ENCODE peak calls at places on chromosomes 5 and 9, in six cellular contexts. N is HFF-Myc; V is IMR-90; U is coronary artery; H is astrocyte of the spinal cord; O is activated CD8-positive, alpha-beta T cell treated with anti-CD3 and anti-CD28 coated beads for 36 hours. W is an unnamed sample.

GRCh38 chr9:75932026-75932425 is 41.6 kb downstream of the PCSK5 start:
- DNase-seq in V (no peak), H (no peak), N (no peak), U (no peak), O (no peak), W (no peak)

GRCh38 chr5:132915681-132916080 is 42.2 kb downstream of the LEAP2 start:
- DNase-seq in N (no peak), O (no peak), V (peak), H (no peak), U (no peak), W (no peak)

GRCh38 chr9:2560175-2560574 is 61.4 kb upstream of the VLDLR start:
- DNase-seq in N (no peak), V (no peak), U (no peak), O (no peak), H (no peak), W (no peak)

GRCh38 chr5:127892467-127893207 is 189.4 kb downstream of the CCDC192 start:
- DNase-seq in O (no peak), V (peak), U (no peak), H (peak), N (peak), W (no peak)

GRCh38 chr5:102718819-102719218 is 36.3 kb upstream of the PAM start:
- DNase-seq in V (no peak), U (no peak), N (no peak), H (no peak), O (no peak), W (no peak)

GRCh38 chr5:10140195-10140973 is 109.3 kb downstream of the ATPSCKMT start:
- DNase-seq in O (no peak), H (no peak), N (no peak), V (peak), U (no peak), W (no peak)

GRCh38 chr5:16467363-16468219 is 2.0 kb upstream of the ZNF622 start:
- DNase-seq in V (peak), U (no peak), H (peak), O (peak), N (no peak), W (peak)

GRCh38 chr9:129270903-129271431 is 92.9 kb upstream of the IER5L start:
- DNase-seq in N (peak), H (peak), U (no peak), O (peak), V (peak), W (peak)

GRCh38 chr5:163908253-163908652 is 402.8 kb downstream of the MAT2B start:
- DNase-seq in V (no peak), N (no peak), U (no peak), O (no peak), H (no peak), W (no peak)

GRCh38 chr5:150320048-150320555 is 17.4 kb upstream of the ARSI start:
- DNase-seq in H (peak), V (peak), N (peak), U (peak), O (no peak), W (no peak)

GRCh38 chr9:83544002-83544698 is 5.9 kb upstream of the FRMD3 start:
- DNase-seq in N (peak), V (peak), H (peak), U (no peak), O (peak), W (peak)

DNA sequence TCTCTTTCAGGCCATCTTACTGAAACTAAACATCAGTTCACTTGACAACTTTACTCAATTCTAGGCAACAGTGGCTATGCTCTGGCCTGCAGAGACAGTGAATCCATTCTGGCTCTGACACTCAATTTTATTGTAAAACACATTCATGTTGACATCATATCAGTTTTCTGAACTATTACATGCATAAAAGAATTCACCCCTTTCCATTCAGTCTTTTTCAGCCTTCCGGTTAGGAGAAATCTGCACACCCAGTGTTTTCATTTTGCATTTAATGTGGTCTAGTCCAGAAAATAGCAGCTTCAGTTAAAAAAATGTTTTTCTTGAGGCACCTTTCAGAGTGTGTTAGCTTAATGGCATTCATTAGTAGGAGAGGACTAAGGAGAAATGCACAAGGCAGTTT is 95.0 kb downstream of the PBX3 start:
- DNase-seq in U (no peak), O (no peak), V (no peak), H (no peak), N (no peak), W (no peak)
- TF ChIP-seq CTCF in U (no peak), O (no peak), V (no peak), H (no peak), N (no peak), W (no peak)

DNA sequence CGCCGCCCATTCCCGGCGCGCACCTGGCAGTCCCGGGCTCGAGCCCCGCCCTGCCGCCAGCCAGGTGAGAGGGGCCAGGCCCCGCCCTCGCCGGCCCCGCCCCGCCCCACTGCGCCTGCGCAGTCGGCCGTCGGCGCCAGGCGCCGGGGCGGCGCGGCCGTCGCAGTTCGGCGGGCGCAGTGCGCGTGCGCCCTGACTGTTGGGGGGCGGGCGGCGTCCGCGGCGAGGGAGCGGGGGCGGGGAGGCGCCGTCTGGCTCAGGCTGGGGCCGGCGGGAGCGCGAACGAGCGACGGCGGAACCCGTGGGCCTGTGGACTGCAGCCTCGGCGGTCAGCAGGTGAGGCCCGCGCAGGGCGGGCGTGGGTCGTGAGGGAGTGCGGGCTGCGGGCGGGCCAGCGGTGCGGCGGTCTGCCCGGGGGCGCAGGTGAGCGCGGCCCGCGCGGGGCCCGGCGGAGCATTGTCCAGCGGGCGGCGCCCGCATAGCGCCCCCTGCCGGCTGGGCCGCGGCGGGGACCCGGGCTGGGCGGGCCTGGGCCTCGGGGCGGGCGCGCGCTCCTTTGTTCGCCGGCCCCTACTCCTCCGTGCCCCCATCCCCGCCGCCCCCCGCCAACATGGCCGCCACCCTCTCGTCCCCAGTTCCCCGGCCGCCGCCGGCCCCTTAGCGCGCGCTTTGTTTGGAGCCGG is at the start of gene SPIN1:
- DNase-seq in N (no peak), U (peak), H (peak), V (peak), O (peak), W (peak)
- TF ChIP-seq CTCF in N (no peak), U (peak), H (peak), V (peak), O (peak), W (peak)

GRCh38 chr9:136118367-136119258 is at the start of gene TMEM250:
- DNase-seq in U (peak), N (peak), H (peak), V (peak), O (peak), W (peak)
- TF ChIP-seq CTCF in U (no peak), N (no peak), H (no peak), V (peak), O (peak), W (peak)

GRCh38 chr9:124357591-124358361 is 57.5 kb downstream of the PSMB7 start:
- DNase-seq in U (peak), H (no peak), N (no peak), V (no peak), O (no peak), W (no peak)

GRCh38 chr9:124355032-124355940 is 60.0 kb downstream of the PSMB7 start:
- DNase-seq in V (no peak), N (no peak), U (peak), O (no peak), H (no peak), W (peak)

GRCh38 chr9:124356745-124357390 is 58.4 kb downstream of the PSMB7 start:
- DNase-seq in V (no peak), O (no peak), N (no peak), H (no peak), U (peak), W (no peak)

GRCh38 chr9:124354364-124355031 is 60.7 kb downstream of the PSMB7 start:
- DNase-seq in V (no peak), O (no peak), H (no peak), N (no peak), U (peak), W (peak)

GRCh38 chr9:124355941-124356744 is 59.1 kb downstream of the PSMB7 start:
- DNase-seq in U (peak), V (no peak), H (no peak), O (no peak), N (no peak), W (peak)
- TF ChIP-seq CTCF in U (no peak), V (no peak), H (no peak), O (no peak), N (no peak), W (no peak)

DNA sequence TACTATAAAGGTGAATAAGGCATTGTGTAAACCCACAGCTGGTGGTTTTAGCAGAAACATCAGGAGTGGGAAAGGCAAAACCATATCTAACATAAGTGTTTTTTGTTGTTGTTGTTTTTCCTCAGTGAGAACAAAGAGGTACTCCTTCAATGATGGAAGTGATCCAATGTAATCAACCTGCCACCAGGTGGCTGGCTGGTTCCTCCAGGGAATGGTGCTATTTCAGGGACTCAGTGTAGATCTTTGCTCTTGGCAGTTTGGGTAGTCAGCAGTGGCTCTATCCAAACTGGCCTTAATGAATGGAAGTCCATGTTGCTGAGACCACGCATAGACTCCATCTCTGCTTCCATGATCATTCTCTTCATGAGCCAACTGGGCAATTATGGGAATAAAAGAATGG is 10.8 kb downstream of the DMRTA1 start:
- DNase-seq in V (no peak), N (no peak), H (no peak), U (no peak), O (no peak), W (no peak)
- TF ChIP-seq CTCF in V (no peak), N (no peak), H (no peak), U (no peak), O (no peak), W (no peak)

GRCh38 chr9:113219186-113219936 is 1.7 kb downstream of the FKBP15 start:
- DNase-seq in U (no peak), V (no peak), O (no peak), N (no peak), H (no peak), W (peak)
- TF ChIP-seq CTCF in U (no peak), V (no peak), O (no peak), N (no peak), H (no peak), W (no peak)

DNA sequence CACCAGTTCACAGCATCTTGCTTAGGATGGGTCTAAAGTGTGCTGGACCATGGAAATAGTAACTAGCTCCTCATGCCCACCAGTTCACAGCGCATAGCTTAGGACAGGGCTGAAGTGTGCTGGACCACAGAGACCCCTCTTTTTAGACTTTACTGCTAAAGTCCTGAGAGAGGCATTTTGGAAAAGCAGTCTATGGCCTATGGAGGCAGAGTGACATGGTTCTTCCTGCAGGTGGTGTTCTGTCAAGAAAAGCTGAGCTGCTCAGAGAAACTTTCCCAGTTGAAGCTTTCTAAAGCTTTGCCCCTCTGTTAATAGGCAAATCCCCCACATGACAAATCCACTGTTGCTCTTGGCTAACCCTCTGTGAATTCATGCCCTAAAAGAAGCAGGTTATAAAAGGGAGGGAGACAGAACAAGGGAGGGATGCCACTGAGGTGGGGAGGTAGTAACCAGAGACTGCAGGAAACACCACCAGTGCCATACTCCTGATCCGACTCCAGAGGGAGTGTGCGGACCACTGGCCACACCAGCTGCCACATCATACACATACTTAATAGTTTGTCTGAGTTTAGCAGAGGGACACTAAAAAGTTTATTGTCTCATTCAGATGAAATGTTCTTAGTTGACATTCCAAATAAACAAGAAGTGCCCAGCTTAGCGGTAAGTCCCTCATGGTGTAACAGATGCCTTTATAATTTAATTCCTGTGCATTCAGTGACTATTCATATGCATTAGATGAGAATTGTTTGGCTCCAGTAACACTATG is 236.1 kb upstream of the NFIL3 start:
- DNase-seq in O (peak), U (no peak), V (peak), H (peak), N (no peak), W (no peak)
- TF ChIP-seq CTCF in O (peak), U (no peak), V (peak), H (peak), N (peak), W (no peak)